ENCODE peak calls at places on chromosomes 7 and 10, in seven cellular contexts. C is HepG2, J is stomach, M is mucosa of descending colon, R is endothelial cell of umbilical vein, H is heart left ventricle, A is left ventricle myocardium inferior. V is an unnamed sample.

GRCh38 chr10:47095848-47096612 is 184.8 kb downstream of the PTPN20 start:
- DNase-seq in R (no peak), M (no peak), C (no peak), A (no peak), H (no peak), J (no peak), V (no peak)

GRCh38 chr7:37921340-37921805 is 933 bp downstream of the EPDR1 start:
- DNase-seq in J (no peak), R (no peak), H (peak; percentile 33), M (no peak), C (peak; percentile 60), A (peak; percentile 30), V (peak; percentile 48)

GRCh38 chr10:14010083-14010551 is 320.6 kb downstream of the FRMD4A start:
- DNase-seq in R (peak; percentile 63), A (no peak), J (no peak), M (no peak), C (no peak), H (no peak), V (peak; percentile 84)

GRCh38 chr10:31320598-31321211 is 1.7 kb downstream of the ZEB1 start:
- DNase-seq in R (peak; percentile 71), A (peak; percentile 53), M (peak; percentile 33), J (no peak), H (peak; percentile 53), C (peak; percentile 43), V (peak; percentile 76)

GRCh38 chr7:82105463-82105862 is 335.6 kb upstream of the HGF start:
- DNase-seq in H (no peak), R (peak; percentile 78), M (no peak), J (no peak), C (no peak), A (no peak), V (no peak)

GRCh38 chr10:95359466-95359865 is 68.7 kb upstream of the PDLIM1 start:
- DNase-seq in C (no peak), J (no peak), A (no peak), M (no peak), H (no peak), R (no peak), V (no peak)

GRCh38 chr10:131082991-131083465 is 228.5 kb downstream of the TCERG1L start:
- DNase-seq in A (no peak), J (no peak), C (peak; percentile 20), R (no peak), M (no peak), H (no peak), V (no peak)

GRCh38 chr10:130806426-130806825 is 505.1 kb downstream of the TCERG1L start:
- DNase-seq in A (no peak), J (no peak), R (no peak), C (no peak), M (no peak), H (no peak), V (no peak)

GRCh38 chr10:45410807-45411606 is 37.0 kb downstream of the ALOX5 start:
- DNase-seq in A (no peak), J (no peak), M (no peak), H (no peak), C (no peak), R (no peak), V (no peak)

GRCh38 chr10:43885842-43886241 is 237.2 kb upstream of the ZNF32 start:
- DNase-seq in C (no peak), M (no peak), A (no peak), J (no peak), H (no peak), R (no peak), V (peak; percentile 14)
- TF ChIP-seq CTCF in C (peak; percentile 55), M (no peak), A (no peak), J (no peak), H (no peak), R (no peak), V (peak; percentile 35)

DNA sequence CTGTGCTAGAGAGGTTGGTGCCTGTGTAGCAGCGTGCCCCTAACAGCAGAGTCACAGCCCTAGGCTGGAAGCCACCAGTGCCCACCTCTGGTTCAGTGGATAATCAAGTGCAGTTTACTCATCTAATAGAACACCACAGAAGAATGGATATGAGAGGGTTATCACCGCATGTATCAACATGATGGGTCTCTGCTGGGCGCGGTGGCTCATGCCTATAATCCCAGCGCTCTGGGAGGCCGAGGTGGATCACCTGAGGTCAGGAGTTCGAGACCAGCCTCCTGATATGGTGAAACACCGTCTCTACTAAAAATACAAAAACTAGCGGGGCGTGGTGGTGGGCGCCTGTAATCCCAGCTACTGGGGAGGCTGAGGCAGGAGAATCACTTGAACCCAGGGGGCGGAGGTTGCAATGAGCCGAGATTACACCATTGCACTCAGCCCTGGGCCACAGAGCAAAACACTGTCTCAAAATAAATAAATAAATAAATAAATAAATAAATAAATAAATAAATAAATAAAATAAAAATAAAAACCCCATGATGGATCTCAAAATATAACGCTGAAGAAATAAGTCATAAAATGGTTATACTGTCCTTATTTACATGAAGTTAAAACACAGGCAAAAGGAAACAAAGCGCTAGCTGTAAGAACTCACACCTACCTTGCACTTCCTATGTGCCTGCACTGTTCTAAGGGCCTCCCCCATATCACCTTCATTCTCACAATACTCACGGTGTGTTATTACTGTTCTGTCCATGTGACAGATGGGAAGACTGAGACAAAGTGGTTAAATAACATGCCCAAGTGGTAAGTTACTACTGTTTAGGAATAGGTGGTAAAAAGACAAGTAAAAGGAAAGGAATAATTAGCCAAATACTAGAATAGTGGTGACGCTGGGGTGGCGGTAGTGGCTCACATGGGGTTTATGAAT is 70.9 kb downstream of the AMZ1 start:
- DNase-seq in J (no peak), H (no peak), A (no peak), R (no peak), C (no peak), M (no peak), V (peak; percentile 41)
- H3K4me3 ChIP-seq in J (no peak overlapping the region), H (no peak overlapping the region), A (peak overlapping the region; percentile 14), R (no peak overlapping the region), C (no peak overlapping the region), M (no peak overlapping the region), V (peak overlapping the region; percentile 25)

DNA sequence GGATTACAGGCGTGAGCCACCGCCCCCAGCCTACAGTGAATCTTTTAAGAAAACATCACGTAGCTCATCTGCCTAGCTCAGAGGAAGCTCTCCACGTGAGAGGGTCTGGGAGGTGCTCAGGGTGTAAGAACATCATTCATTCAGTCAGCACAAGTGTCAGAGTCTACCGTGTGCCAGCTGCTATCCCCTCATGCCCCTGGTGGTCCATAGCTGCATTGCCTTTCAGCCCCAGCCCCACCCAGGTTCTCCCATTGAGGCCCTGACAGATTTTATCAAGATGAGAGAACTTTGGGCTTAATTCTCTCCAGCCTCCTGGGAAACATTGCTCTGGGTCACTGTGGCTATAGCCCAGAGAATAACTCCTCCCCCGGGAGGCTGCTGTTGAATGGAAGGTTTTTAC is 45.1 kb downstream of the ZNF503 start:
- DNase-seq in C (no peak), H (no peak), A (no peak), R (no peak), J (no peak), M (no peak), V (no peak)
- TF ChIP-seq CTCF in C (no peak), H (no peak), A (no peak), R (no peak), J (no peak), M (no peak), V (no peak)

GRCh38 chr7:130793855-130794618 is 60.0 kb upstream of the KLF14 start:
- DNase-seq in J (no peak), M (no peak), A (no peak), H (no peak), R (peak; percentile 6), C (peak; percentile 18), V (no peak)

GRCh38 chr7:130791746-130792145 is 57.7 kb upstream of the KLF14 start:
- DNase-seq in H (no peak), C (no peak), R (no peak), M (no peak), A (no peak), J (no peak), V (no peak)

GRCh38 chr7:130794619-130794922 is 60.6 kb upstream of the KLF14 start:
- DNase-seq in H (no peak), M (no peak), C (no peak), A (no peak), J (no peak), R (peak; percentile 10), V (no peak)
- H3K4me3 ChIP-seq in H (no peak overlapping the region), M (no peak overlapping the region), C (peak overlapping the region; percentile 53), A (no peak overlapping the region), J (no peak overlapping the region), R (no peak overlapping the region), V (no peak overlapping the region)

GRCh38 chr10:125008689-125009579 is 67.0 kb downstream of the ZRANB1 start:
- DNase-seq in M (peak; percentile 86), A (peak; percentile 10), H (no peak), R (no peak), C (no peak), J (peak; percentile 58), V (no peak)
- TF ChIP-seq CTCF in M (no peak), A (no peak), H (no peak), R (no peak), C (no peak), J (no peak), V (no peak)

GRCh38 chr7:117085275-117085674 is 132.0 kb downstream of the ST7 start:
- DNase-seq in A (no peak), H (no peak), C (no peak), M (no peak), R (no peak), J (no peak), V (no peak)
- H3K4me3 ChIP-seq in A (no peak overlapping the region), H (no peak overlapping the region), C (no peak overlapping the region), M (no peak overlapping the region), R (no peak overlapping the region), J (no peak overlapping the region), V (no peak overlapping the region)

GRCh38 chr10:106705576-106706526 is 458.7 kb downstream of the SORCS1 start:
- DNase-seq in R (no peak), A (peak; percentile 19), M (no peak), J (peak; percentile 42), C (peak; percentile 48), H (peak; percentile 33), V (peak; percentile 79)
- TF ChIP-seq CTCF in R (peak; percentile 38), A (peak; percentile 81), M (peak; percentile 54), J (peak; percentile 60), C (peak; percentile 82), H (peak; percentile 74), V (peak; percentile 82)

GRCh38 chr10:132544744-132545658 is 7.4 kb downstream of the INPP5A start:
- DNase-seq in C (no peak), R (no peak), M (peak; percentile 24), J (no peak), A (peak; percentile 13), H (no peak), V (no peak)
- H3K4me3 ChIP-seq in C (no peak overlapping the region), R (no peak overlapping the region), M (no peak overlapping the region), J (peak overlapping the region; percentile 15), A (peak overlapping the region; percentile 20), H (no peak overlapping the region), V (no peak overlapping the region)

GRCh38 chr7:124275411-124275810 is 242.5 kb upstream of the TMEM229A start:
- DNase-seq in H (no peak), M (no peak), C (no peak), R (no peak), A (no peak), J (no peak), V (no peak)

DNA sequence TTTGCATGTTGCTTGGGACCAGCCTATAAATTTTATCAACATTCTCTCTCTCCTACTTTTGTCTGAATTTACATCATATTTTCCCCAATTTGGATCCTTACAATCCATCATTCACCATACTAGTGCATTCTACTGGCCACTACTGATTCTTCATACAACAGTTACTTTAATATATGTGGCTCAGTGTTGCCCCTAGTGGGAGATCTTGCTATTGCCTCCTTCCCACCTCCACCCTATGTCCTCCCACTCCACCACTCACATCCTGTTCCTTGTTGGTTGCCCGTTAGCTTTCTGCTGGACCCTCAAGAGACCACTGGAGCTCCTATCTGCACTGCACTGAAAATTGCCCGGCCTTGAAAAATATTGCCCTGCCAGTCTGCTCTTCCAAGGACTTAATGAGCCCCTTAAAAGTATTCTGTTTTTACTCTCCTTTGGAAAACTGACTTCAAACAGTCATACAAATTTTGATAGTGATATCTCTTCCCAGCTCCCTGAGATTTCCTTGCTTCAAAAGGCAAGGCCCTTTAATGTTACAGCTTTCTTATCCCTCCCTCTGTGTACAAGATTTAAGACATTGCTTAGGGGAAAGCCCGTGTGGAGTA is 243.2 kb upstream of the TMEM229A start:
- DNase-seq in R (peak; percentile 44), M (no peak), C (peak; percentile 29), A (no peak), J (no peak), H (no peak), V (peak; percentile 57)
- TF ChIP-seq CTCF in R (peak; percentile 19), M (no peak), C (peak; percentile 33), A (peak; percentile 44), J (peak; percentile 18), H (no peak), V (peak; percentile 67)